ENCODE peak calls at places on chromosomes 12 and 14, in four cellular contexts. C is K562, R is HepG2, W is H1. N is an unnamed sample.
A peak's percentile ranks its signal among the peaks of the same experiment; 100 is the strongest.

GRCh38 chr14:99261916-99262787 is 9.8 kb downstream of the BCL11B start:
- DNase-seq in C (no peak), R (no peak), W (no peak), N (no peak)

GRCh38 chr12:69898236-69898635 is 73.2 kb downstream of the MYRFL start:
- DNase-seq in C (no peak), R (no peak), W (no peak), N (no peak)

GRCh38 chr14:69863083-69863482 is 16.1 kb upstream of the SMOC1 start:
- DNase-seq in C (no peak), R (peak; percentile 52), W (no peak), N (no peak)

GRCh38 chr14:26917086-26917485 is 319.3 kb upstream of the NOVA1 start:
- DNase-seq in C (peak; percentile 3), R (peak; percentile 28), W (no peak), N (no peak)

GRCh38 chr12:78797201-78797931 is 67.2 kb upstream of the SYT1 start:
- DNase-seq in C (no peak), R (no peak), W (no peak), N (no peak)

GRCh38 chr12:31922341-31923062 is 36.7 kb upstream of the RESF1 start:
- DNase-seq in C (no peak), R (peak; percentile 20), W (no peak), N (no peak)

GRCh38 chr12:52715416-52715815 is 12.1 kb upstream of the KRT77 start:
- DNase-seq in C (peak; percentile 32), R (peak; percentile 31), W (no peak), N (peak; percentile 23)

GRCh38 chr12:45729233-45730115 is at the start of gene ARID2:
- DNase-seq in C (peak; percentile 46), R (peak; percentile 14), W (no peak), N (peak; percentile 80)

GRCh38 chr14:72741836-72742681 is 151.8 kb downstream of the DPF3 start:
- DNase-seq in C (peak; percentile 56), R (no peak), W (no peak), N (no peak)

GRCh38 chr12:269216-269615 is 6.6 kb upstream of the SLC6A13 start:
- DNase-seq in C (no peak), R (no peak), W (no peak), N (no peak)

GRCh38 chr12:65705380-65705876 is 118.9 kb upstream of the HMGA2 start:
- DNase-seq in C (no peak), R (no peak), W (no peak), N (no peak)

GRCh38 chr14:89331398-89331797 is 85.6 kb downstream of the FOXN3 start:
- DNase-seq in C (no peak), R (no peak), W (no peak), N (no peak)

GRCh38 chr12:13375583-13376413 is 179.3 kb downstream of the EMP1 start:
- DNase-seq in C (no peak), R (no peak), W (no peak), N (no peak)

GRCh38 chr12:53219956-53220856 is 11.8 kb downstream of the RARG start:
- DNase-seq in C (peak; percentile 82), R (peak; percentile 38), W (no peak), N (peak; percentile 79)

GRCh38 chr14:85528882-85529585 is 910 bp upstream of the FLRT2 start:
- DNase-seq in C (no peak), R (no peak), W (no peak), N (peak; percentile 59)

GRCh38 chr14:72830356-72830755 is 63.5 kb downstream of the DPF3 start:
- DNase-seq in C (no peak), R (no peak), W (no peak), N (no peak)

GRCh38 chr14:28157887-28158791 is 608.4 kb upstream of the FOXG1 start:
- DNase-seq in C (no peak), R (no peak), W (no peak), N (no peak)

GRCh38 chr12:46556820-46557524 is 184.4 kb upstream of the SLC38A2 start:
- DNase-seq in C (no peak), R (no peak), W (no peak), N (peak; percentile 27)

GRCh38 chr12:13175499-13175898 is 21.0 kb upstream of the EMP1 start:
- DNase-seq in C (no peak), R (no peak), W (no peak), N (no peak)

GRCh38 chr12:41051909-41052308 is 136.2 kb upstream of the PDZRN4 start:
- DNase-seq in C (no peak), R (no peak), W (no peak), N (no peak)

GRCh38 chr12:7113389-7113871 is 4.4 kb upstream of the C1RL start:
- DNase-seq in C (peak; percentile 40), R (no peak), W (no peak), N (peak; percentile 47)

GRCh38 chr12:11727133-11727664 is 77.7 kb downstream of the ETV6 start:
- DNase-seq in C (no peak), R (peak; percentile 56), W (no peak), N (no peak)

GRCh38 chr12:2429032-2429431 is 365.7 kb upstream of the FKBP4 start:
- DNase-seq in C (no peak), R (no peak), W (no peak), N (no peak)
- TF ChIP-seq EP300 in C (no peak), R (no peak), W (no peak), N (no peak)

GRCh38 chr12:110555509-110556406 is 27.4 kb downstream of the PPTC7 start:
- DNase-seq in C (no peak), R (no peak), W (no peak), N (no peak)
- TF ChIP-seq MAFK in C (no peak), R (no peak), W (no peak), N (no peak)

DNA sequence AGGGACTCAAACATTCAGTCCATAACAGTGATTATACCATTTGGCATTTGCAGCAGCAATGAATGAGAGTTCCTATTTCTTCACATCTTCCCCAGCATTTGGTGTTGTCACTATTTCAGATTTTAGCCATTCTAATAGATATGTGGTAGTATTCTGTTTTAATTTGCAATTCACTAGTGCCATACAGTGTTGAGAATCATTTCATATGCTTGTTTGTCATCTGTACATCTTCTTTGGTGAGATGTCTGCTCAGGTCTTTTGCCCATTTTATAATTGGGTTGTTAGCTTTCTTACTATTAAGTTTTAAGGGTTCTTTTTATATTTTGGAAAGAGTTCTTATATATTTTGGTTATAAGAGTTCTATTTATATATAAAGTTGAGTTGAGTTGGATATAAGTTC is 276.5 kb downstream of the FUT8 start:
- DNase-seq in C (no peak), R (no peak), W (no peak), N (no peak)
- TF ChIP-seq CTCF in C (no peak), R (no peak), W (no peak), N (no peak)

DNA sequence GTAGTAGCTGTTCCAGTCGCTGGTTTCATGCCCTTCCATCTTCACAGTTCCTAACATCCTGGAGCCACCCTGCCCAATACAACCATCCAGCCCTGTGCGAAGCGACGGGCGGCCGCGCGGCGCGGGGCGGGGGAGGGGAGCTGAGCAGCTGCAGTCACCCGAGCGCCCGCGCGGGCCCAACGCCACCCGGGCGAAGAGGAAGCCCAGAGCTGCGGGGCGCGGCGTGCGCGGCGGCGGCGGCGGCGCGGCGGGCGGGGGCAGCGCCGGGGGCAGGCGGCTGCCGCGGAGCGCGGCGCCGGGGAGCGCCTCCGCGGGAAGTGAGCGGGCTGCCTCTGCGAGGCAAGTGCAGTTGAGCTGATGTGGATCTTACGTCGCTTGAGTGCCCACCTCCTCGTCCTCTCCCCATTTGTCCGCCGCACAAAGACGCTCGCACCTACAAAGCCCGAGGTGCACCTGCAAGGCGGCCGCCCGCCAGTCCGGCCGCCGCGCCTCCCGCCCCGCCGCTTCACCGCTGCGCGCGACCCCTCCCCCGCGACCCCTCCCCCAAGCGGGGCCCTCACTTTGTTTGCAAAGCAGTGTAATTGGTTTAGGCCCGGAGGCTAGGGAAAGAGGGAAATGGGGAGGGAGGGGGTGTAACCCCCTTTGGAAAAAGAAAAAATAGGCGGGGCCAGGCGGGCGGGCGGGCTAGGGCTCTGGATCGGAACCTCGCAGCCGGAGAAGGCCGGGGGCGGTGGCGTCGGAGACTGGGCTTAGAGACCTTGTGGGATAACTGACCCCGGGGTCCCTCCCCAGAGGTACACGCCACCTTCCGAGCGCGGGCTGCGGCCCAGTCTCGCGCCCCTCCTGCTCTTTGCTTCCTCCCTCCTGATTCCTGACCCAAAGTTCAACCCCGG is at the start of the genes FOXA1 and TTC6:
- DNase-seq in C (peak; percentile 65), R (peak; percentile 96), W (no peak), N (peak; percentile 83)
- TF ChIP-seq EP300 in C (no peak), R (no peak), W (no peak), N (no peak)